ENCODE peak calls at places on chromosomes 2 and 18, in five cellular contexts. One of them, this sample, is unnamed.

GRCh38 chr2:127048969-127049897 is 57.7 kb downstream of the BIN1 start:
- DNase-seq in Panc1: no peak
- DNase-seq in lower lobe of right lung: peak; percentile 41
- DNase-seq in CD8-positive, alpha-beta T cell: no peak
- DNase-seq in OCI-LY7: no peak
- DNase-seq in this sample: no peak

GRCh38 chr2:213188971-213189899 is 37.8 kb upstream of the IKZF2 start:
- DNase-seq in lower lobe of right lung: peak; percentile 30
- DNase-seq in CD8-positive, alpha-beta T cell: no peak
- DNase-seq in Panc1: no peak
- DNase-seq in OCI-LY7: no peak
- DNase-seq in this sample: no peak

GRCh38 chr18:47586418-47586817 is 335.0 kb upstream of the SKOR2 start:
- DNase-seq in CD8-positive, alpha-beta T cell: no peak
- DNase-seq in OCI-LY7: no peak
- DNase-seq in lower lobe of right lung: no peak
- DNase-seq in Panc1: no peak
- DNase-seq in this sample: no peak

GRCh38 chr2:43318791-43319190 is 92.4 kb upstream of the ZFP36L2 start:
- DNase-seq in Panc1: no peak
- DNase-seq in CD8-positive, alpha-beta T cell: no peak
- DNase-seq in OCI-LY7: no peak
- DNase-seq in lower lobe of right lung: no peak
- DNase-seq in this sample: no peak

GRCh38 chr2:61702088-61702467 is 151.8 kb downstream of the FAM161A start:
- DNase-seq in CD8-positive, alpha-beta T cell: no peak
- DNase-seq in Panc1: no peak
- DNase-seq in OCI-LY7: no peak
- DNase-seq in lower lobe of right lung: no peak
- DNase-seq in this sample: no peak

GRCh38 chr18:50769463-50769862 is 50.4 kb downstream of the MRO start:
- DNase-seq in OCI-LY7: no peak
- DNase-seq in lower lobe of right lung: no peak
- DNase-seq in Panc1: no peak
- DNase-seq in CD8-positive, alpha-beta T cell: no peak
- DNase-seq in this sample: no peak

GRCh38 chr2:84991404-84992151 is 20.6 kb downstream of the KCMF1 start:
- DNase-seq in CD8-positive, alpha-beta T cell: no peak
- DNase-seq in lower lobe of right lung: no peak
- DNase-seq in Panc1: no peak
- DNase-seq in OCI-LY7: no peak
- DNase-seq in this sample: peak; percentile 66

GRCh38 chr2:109470121-109470921 is 143.4 kb downstream of the SEPTIN10 start:
- DNase-seq in OCI-LY7: peak; percentile 3
- DNase-seq in CD8-positive, alpha-beta T cell: no peak
- DNase-seq in lower lobe of right lung: peak; percentile 43
- DNase-seq in Panc1: no peak
- DNase-seq in this sample: peak; percentile 75

GRCh38 chr2:132703396-132703795 is 33.4 kb upstream of the LYPD1 start:
- DNase-seq in lower lobe of right lung: no peak
- DNase-seq in Panc1: no peak
- DNase-seq in CD8-positive, alpha-beta T cell: no peak
- DNase-seq in OCI-LY7: no peak
- DNase-seq in this sample: no peak

GRCh38 chr2:149441255-149441654 is 110.9 kb downstream of the LYPD6 start:
- DNase-seq in Panc1: no peak
- DNase-seq in CD8-positive, alpha-beta T cell: no peak
- DNase-seq in OCI-LY7: no peak
- DNase-seq in lower lobe of right lung: no peak
- DNase-seq in this sample: no peak

GRCh38 chr2:9473985-9474360 is 378 bp upstream of the IAH1 start:
- DNase-seq in OCI-LY7: no peak
- DNase-seq in Panc1: no peak
- DNase-seq in lower lobe of right lung: peak; percentile 73
- DNase-seq in CD8-positive, alpha-beta T cell: peak; percentile 54
- DNase-seq in this sample: no peak

GRCh38 chr2:217905906-217906305 is 96.9 kb downstream of the TNS1 start:
- DNase-seq in Panc1: no peak
- DNase-seq in lower lobe of right lung: no peak
- DNase-seq in CD8-positive, alpha-beta T cell: no peak
- DNase-seq in OCI-LY7: no peak
- DNase-seq in this sample: no peak

GRCh38 chr2:84778921-84779320 is 102.0 kb downstream of the TRABD2A start:
- DNase-seq in CD8-positive, alpha-beta T cell: no peak
- DNase-seq in lower lobe of right lung: no peak
- DNase-seq in Panc1: no peak
- DNase-seq in OCI-LY7: no peak
- DNase-seq in this sample: no peak

GRCh38 chr2:205686231-205687017 is 4.1 kb downstream of the NRP2 start:
- DNase-seq in lower lobe of right lung: no peak
- DNase-seq in OCI-LY7: no peak
- DNase-seq in CD8-positive, alpha-beta T cell: no peak
- DNase-seq in Panc1: no peak
- DNase-seq in this sample: no peak

GRCh38 chr2:54423213-54423612 is 32.9 kb upstream of the SPTBN1 start:
- DNase-seq in Panc1: no peak
- DNase-seq in CD8-positive, alpha-beta T cell: no peak
- DNase-seq in lower lobe of right lung: no peak
- DNase-seq in OCI-LY7: no peak
- DNase-seq in this sample: no peak

DNA sequence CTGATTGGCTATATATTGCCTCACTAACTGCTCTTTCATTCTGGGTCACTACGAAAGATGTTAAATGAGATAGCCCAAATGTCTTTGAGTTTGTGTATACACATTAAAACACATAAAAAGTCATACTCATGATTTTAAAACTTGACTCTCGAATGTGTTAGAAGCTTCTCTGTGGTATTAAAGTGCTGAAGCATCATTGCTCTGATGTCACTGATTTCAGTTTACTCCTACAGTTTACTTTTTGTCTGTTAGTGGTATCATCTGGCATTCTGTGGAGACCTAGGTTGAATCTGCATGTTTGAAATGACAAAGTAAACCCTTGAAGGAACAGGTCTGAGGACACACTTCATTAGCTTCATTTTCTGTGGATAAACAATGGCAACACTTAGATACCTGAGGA is 10.7 kb downstream of the NT5DC4 start:
- DNase-seq in lower lobe of right lung: no peak
- DNase-seq in CD8-positive, alpha-beta T cell: no peak
- DNase-seq in Panc1: no peak
- DNase-seq in OCI-LY7: no peak
- DNase-seq in this sample: no peak
- TF ChIP-seq CTCF in lower lobe of right lung: no peak
- TF ChIP-seq CTCF in CD8-positive, alpha-beta T cell: no peak
- TF ChIP-seq CTCF in Panc1: no peak
- TF ChIP-seq CTCF in OCI-LY7: no peak
- TF ChIP-seq CTCF in this sample: no peak

GRCh38 chr2:73291093-73291460 is 2.3 kb downstream of the EGR4 start:
- DNase-seq in Panc1: no peak
- DNase-seq in lower lobe of right lung: peak; percentile 65
- DNase-seq in OCI-LY7: no peak
- DNase-seq in CD8-positive, alpha-beta T cell: peak; percentile 34
- DNase-seq in this sample: no peak

GRCh38 chr2:73292316-73292905 is 937 bp downstream of the EGR4 start:
- DNase-seq in lower lobe of right lung: no peak
- DNase-seq in CD8-positive, alpha-beta T cell: no peak
- DNase-seq in OCI-LY7: no peak
- DNase-seq in Panc1: no peak
- DNase-seq in this sample: no peak

GRCh38 chr2:73292906-73293533 is 328 bp downstream of the EGR4 start:
- DNase-seq in Panc1: no peak
- DNase-seq in CD8-positive, alpha-beta T cell: no peak
- DNase-seq in OCI-LY7: no peak
- DNase-seq in lower lobe of right lung: no peak
- DNase-seq in this sample: no peak

GRCh38 chr2:73290049-73290839 is 3.1 kb downstream of the EGR4 start:
- DNase-seq in OCI-LY7: peak; percentile 75
- DNase-seq in lower lobe of right lung: no peak
- DNase-seq in CD8-positive, alpha-beta T cell: no peak
- DNase-seq in Panc1: peak; percentile 60
- DNase-seq in this sample: peak; percentile 25

DNA sequence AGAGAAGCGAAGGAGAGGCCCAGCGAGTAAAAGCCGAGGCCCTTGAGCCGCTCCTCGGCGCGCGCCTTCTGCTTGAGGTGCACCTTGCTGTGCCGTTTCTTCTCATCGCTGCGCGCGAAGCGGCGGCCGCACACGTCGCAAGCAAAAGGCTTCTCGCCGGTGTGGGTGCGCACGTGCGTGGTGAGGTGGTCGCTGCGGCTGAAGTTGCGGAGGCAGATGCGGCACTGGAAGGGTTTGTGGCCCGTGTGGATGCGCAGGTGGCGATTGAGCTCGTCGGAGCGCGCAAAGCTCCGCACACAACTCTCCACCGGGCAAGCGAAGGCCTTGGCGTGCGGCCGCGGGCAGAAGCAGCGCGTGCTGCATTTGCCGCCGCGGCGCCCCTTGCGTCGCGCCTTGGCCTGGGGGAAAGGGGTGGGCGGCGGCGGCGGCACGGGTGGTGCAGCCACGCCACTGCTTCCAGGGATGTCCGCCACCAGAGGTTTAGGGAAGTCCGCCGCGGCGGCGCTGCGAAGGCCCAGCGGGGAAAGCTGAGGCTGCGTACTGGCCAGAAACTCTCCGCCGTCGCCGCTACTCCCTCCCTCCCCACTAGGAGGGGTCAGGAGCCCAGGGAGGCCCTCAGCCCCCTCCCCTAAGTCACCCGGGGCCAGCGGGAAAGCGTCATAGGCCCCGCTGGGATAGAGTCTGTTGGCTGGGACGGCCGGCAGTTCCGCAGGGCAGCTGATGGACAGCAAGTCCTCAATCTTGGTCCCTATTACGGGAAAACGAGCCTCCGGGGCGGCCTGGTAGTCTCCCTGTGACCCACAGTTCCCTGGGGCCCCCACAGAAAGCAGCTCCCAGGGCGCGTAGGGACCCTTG is 1.7 kb downstream of the EGR4 start:
- DNase-seq in lower lobe of right lung: peak; percentile 47
- DNase-seq in OCI-LY7: no peak
- DNase-seq in Panc1: no peak
- DNase-seq in CD8-positive, alpha-beta T cell: no peak
- DNase-seq in this sample: no peak
- H3K4me3 ChIP-seq in lower lobe of right lung: peak overlapping the region; percentile 25
- H3K4me3 ChIP-seq in OCI-LY7: no peak overlapping the region
- H3K4me3 ChIP-seq in Panc1: no peak overlapping the region
- H3K4me3 ChIP-seq in CD8-positive, alpha-beta T cell: peak overlapping the region; percentile 40
- H3K4me3 ChIP-seq in this sample: no peak overlapping the region

DNA sequence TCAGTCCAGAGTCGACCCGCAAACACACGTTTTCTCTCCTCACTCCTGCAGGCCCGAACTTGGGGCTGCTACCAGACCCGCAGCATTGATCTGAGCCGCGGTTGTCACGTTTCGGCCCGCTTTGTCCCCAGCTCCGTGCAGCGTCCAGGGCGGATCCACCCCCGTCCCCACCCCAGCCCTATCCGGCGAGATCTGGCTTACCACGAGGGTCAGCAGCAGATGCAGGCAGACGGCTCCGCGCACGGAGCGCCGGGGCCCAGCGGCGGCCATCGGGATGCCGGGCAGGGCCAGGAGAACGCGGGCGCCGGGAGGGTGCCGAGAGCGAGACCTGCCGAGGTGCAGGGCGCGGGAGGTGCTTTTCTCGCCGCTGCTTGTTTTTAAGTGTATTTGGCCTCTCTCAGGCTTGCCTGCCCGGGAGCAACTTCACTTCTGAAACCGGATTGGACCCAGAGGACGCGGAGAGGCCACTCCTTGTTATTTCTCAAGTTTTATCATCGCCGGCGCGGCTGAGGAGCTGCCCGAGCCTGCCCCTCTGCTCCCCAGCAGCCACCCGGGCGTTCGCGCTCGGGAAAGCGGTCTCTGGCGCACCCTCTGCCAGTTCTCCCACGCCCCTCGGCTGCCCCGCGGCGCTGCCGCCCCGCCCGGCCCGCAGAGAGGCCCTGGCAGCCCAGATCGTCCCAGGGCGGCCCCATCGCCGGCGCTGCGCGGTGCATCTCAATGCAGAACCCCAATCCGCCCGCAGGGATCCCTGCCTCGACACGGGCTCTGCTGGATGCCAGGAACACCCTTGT is at the start of gene DSC3:
- DNase-seq in CD8-positive, alpha-beta T cell: no peak
- DNase-seq in OCI-LY7: no peak
- DNase-seq in Panc1: no peak
- DNase-seq in lower lobe of right lung: peak; percentile 47
- DNase-seq in this sample: no peak
- H3K4me1 ChIP-seq in CD8-positive, alpha-beta T cell: no peaks in the 10 kb centered on the region
- H3K4me1 ChIP-seq in OCI-LY7: no peaks in the 10 kb centered on the region
- H3K4me1 ChIP-seq in Panc1: no peaks in the 10 kb centered on the region
- H3K4me1 ChIP-seq in lower lobe of right lung: peaks cover 17% of the 10 kb centered on the region
- H3K4me1 ChIP-seq in this sample: peaks cover 63% of the 10 kb centered on the region

GRCh38 chr2:169797601-169798000 is 1.1 kb upstream of the SSB start:
- DNase-seq in Panc1: no peak
- DNase-seq in lower lobe of right lung: no peak
- DNase-seq in OCI-LY7: no peak
- DNase-seq in CD8-positive, alpha-beta T cell: no peak
- DNase-seq in this sample: no peak

GRCh38 chr2:169798397-169798717 is 314 bp upstream of the SSB start:
- DNase-seq in lower lobe of right lung: no peak
- DNase-seq in CD8-positive, alpha-beta T cell: no peak
- DNase-seq in Panc1: no peak
- DNase-seq in OCI-LY7: no peak
- DNase-seq in this sample: no peak

GRCh38 chr2:169796441-169796840 is 2.2 kb upstream of the SSB start:
- DNase-seq in OCI-LY7: no peak
- DNase-seq in lower lobe of right lung: no peak
- DNase-seq in CD8-positive, alpha-beta T cell: no peak
- DNase-seq in Panc1: no peak
- DNase-seq in this sample: no peak

GRCh38 chr2:169799555-169799954 is 884 bp downstream of the SSB start:
- DNase-seq in Panc1: no peak
- DNase-seq in CD8-positive, alpha-beta T cell: no peak
- DNase-seq in OCI-LY7: peak; percentile 50
- DNase-seq in lower lobe of right lung: no peak
- DNase-seq in this sample: no peak

GRCh38 chr2:169798718-169799495 is at the start of gene SSB:
- DNase-seq in OCI-LY7: peak; percentile 95
- DNase-seq in Panc1: no peak
- DNase-seq in CD8-positive, alpha-beta T cell: peak; percentile 93
- DNase-seq in lower lobe of right lung: peak; percentile 95
- DNase-seq in this sample: peak; percentile 73
- TF ChIP-seq CTCF in OCI-LY7: no peak
- TF ChIP-seq CTCF in Panc1: no peak
- TF ChIP-seq CTCF in CD8-positive, alpha-beta T cell: no peak
- TF ChIP-seq CTCF in lower lobe of right lung: no peak
- TF ChIP-seq CTCF in this sample: no peak

GRCh38 chr2:19351499-19351898 is 6.9 kb downstream of the OSR1 start:
- DNase-seq in CD8-positive, alpha-beta T cell: no peak
- DNase-seq in OCI-LY7: no peak
- DNase-seq in Panc1: no peak
- DNase-seq in lower lobe of right lung: no peak
- DNase-seq in this sample: no peak
- H3K4me3 ChIP-seq in CD8-positive, alpha-beta T cell: no peak overlapping the region
- H3K4me3 ChIP-seq in OCI-LY7: no peak overlapping the region
- H3K4me3 ChIP-seq in Panc1: no peak overlapping the region
- H3K4me3 ChIP-seq in lower lobe of right lung: peak overlapping the region; percentile 12
- H3K4me3 ChIP-seq in this sample: no peak overlapping the region

This sample was measured in keratinocyte.